ENCODE peak calls at places on chromosomes 5 and 9, in four cellular contexts. D is GM23338, B is MM.1S, X is HL-60. N is an unnamed sample.

GRCh38 chr9:93996863-93997262 is 41.7 kb upstream of the BARX1 start:
- DNase-seq in D (peak), B (no peak), X (no peak), N (no peak)

GRCh38 chr5:172452398-172453205 is 1.7 kb downstream of the SH3PXD2B start:
- DNase-seq in D (no peak), B (no peak), X (no peak), N (peak)

GRCh38 chr9:73683862-73684591 is 532.4 kb downstream of the ANXA1 start:
- DNase-seq in D (peak), B (peak), X (no peak), N (peak)

GRCh38 chr5:78586251-78586650 is 62.3 kb downstream of the LHFPL2 start:
- DNase-seq in D (no peak), B (no peak), X (peak), N (no peak)

GRCh38 chr5:141778211-141778610 is 96.2 kb upstream of the ARAP3 start:
- DNase-seq in D (peak), B (no peak), X (no peak), N (peak)

GRCh38 chr9:93114169-93114983 is 18.4 kb downstream of the CARD19 start:
- DNase-seq in D (no peak), B (no peak), X (peak), N (no peak)

GRCh38 chr9:122186301-122186700 is 26.6 kb downstream of the MORN5 start:
- DNase-seq in D (peak), B (no peak), X (no peak), N (no peak)

GRCh38 chr9:31137151-31137849 is 1247.1 kb upstream of the ACO1 start:
- DNase-seq in D (no peak), B (no peak), X (no peak), N (peak)

GRCh38 chr5:62547929-62548678 is 30.5 kb upstream of the LRRC70 start:
- DNase-seq in D (no peak), B (no peak), X (no peak), N (no peak)

GRCh38 chr9:121963542-121963995 is 129.5 kb downstream of the TTLL11 start:
- DNase-seq in D (no peak), B (no peak), X (no peak), N (peak)

GRCh38 chr9:109381011-109381729 is 60.3 kb upstream of the EPB41L4B start:
- DNase-seq in D (no peak), B (no peak), X (no peak), N (no peak)

GRCh38 chr5:168324864-168325615 is 33.6 kb downstream of the WWC1 start:
- DNase-seq in D (no peak), B (no peak), X (no peak), N (peak)

GRCh38 chr5:134224905-134225779 is 731 bp downstream of the PPP2CA start:
- DNase-seq in D (peak), B (peak), X (peak), N (peak)

GRCh38 chr5:51383494-51384081 is 340 bp downstream of the ISL1 start:
- DNase-seq in D (no peak), B (no peak), X (no peak), N (no peak)

GRCh38 chr9:34197756-34198711 is 19.2 kb downstream of the UBAP1 start:
- DNase-seq in D (peak), B (no peak), X (peak), N (no peak)

GRCh38 chr9:81649475-81649874 is 39.9 kb downstream of the TLE1 start:
- DNase-seq in D (peak), B (no peak), X (no peak), N (no peak)

GRCh38 chr9:78676009-78676408 is 379.1 kb downstream of the PSAT1 start:
- DNase-seq in D (no peak), B (no peak), X (no peak), N (no peak)

GRCh38 chr9:96868709-96869108 is 14.4 kb upstream of the ZNF782 start:
- DNase-seq in D (no peak), B (no peak), X (no peak), N (peak)

GRCh38 chr5:178772351-178772750 is 41.9 kb upstream of the ZNF354A start:
- DNase-seq in D (no peak), B (no peak), X (no peak), N (no peak)

GRCh38 chr5:178074266-178074952 is 38.9 kb upstream of the N4BP3 start:
- DNase-seq in D (no peak), B (peak), X (no peak), N (peak)

GRCh38 chr5:73783823-73784222 is 157.8 kb downstream of the ARHGEF28 start:
- DNase-seq in D (no peak), B (peak), X (no peak), N (no peak)

GRCh38 chr5:42001673-42002072 is 76.6 kb downstream of the FBXO4 start:
- DNase-seq in D (peak), B (no peak), X (no peak), N (no peak)

DNA sequence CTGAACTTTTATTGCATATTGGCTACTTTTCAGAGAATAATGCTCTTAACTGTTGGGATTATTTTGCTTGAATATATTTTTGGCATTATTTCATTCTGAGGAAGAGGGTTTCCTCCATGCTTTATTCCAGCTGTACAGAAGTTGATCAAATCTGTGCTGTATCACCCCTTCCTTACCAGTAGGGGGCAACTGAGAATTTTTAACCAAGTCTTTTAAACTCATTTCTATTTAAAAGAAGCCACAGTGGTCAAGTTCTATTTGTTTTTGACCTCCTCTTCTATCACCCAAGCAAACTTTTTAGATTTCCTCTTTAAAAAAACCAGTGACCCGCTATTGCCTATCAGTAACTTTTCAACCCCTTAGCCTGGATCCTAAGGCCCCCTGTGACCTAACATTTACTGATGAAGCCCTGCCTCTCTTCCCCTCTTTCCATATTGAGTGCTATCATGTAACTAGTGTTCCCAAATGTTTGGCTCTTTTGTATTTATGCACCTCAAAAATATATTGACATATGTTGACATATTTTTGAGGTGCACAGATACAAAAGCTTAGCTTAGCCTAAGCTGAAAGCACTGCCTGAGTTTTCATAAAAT is 80.6 kb downstream of the FBXO4 start:
- DNase-seq in D (peak), B (peak), X (no peak), N (no peak)
- TF ChIP-seq CTCF in D (peak), B (peak), X (peak), N (peak)

GRCh38 chr9:82808478-82808877 is 254.5 kb downstream of the RASEF start:
- DNase-seq in D (peak), B (no peak), X (no peak), N (no peak)

GRCh38 chr9:82810902-82811301 is 252.0 kb downstream of the RASEF start:
- DNase-seq in D (peak), B (no peak), X (no peak), N (peak)

GRCh38 chr9:82799300-82799699 is 263.6 kb downstream of the RASEF start:
- DNase-seq in D (no peak), B (no peak), X (no peak), N (no peak)

GRCh38 chr9:82805027-82805426 is 257.9 kb downstream of the RASEF start:
- DNase-seq in D (peak), B (no peak), X (no peak), N (no peak)
- TF ChIP-seq CTCF in D (peak), B (no peak), X (no peak), N (no peak)

GRCh38 chr9:12699529-12699928 is 6.3 kb downstream of the TYRP1 start:
- DNase-seq in D (peak), B (no peak), X (no peak), N (no peak)
- TF ChIP-seq CTCF in D (peak), B (no peak), X (no peak), N (no peak)

GRCh38 chr5:75054110-75054930 is 2.0 kb upstream of the GCNT4 start:
- DNase-seq in D (peak), B (no peak), X (no peak), N (peak)

GRCh38 chr5:75051217-75051751 is 1.1 kb downstream of the GCNT4 start:
- DNase-seq in D (peak), B (no peak), X (no peak), N (peak)

GRCh38 chr5:75052461-75053285 is at the start of gene GCNT4:
- DNase-seq in D (peak), B (no peak), X (no peak), N (peak)

GRCh38 chr5:75055727-75056144 is 3.4 kb upstream of the GCNT4 start:
- DNase-seq in D (peak), B (no peak), X (no peak), N (no peak)

GRCh38 chr5:75053286-75054109 is 1.1 kb upstream of the GCNT4 start:
- DNase-seq in D (peak), B (peak), X (peak), N (peak)
- TF ChIP-seq CTCF in D (peak), B (no peak), X (no peak), N (no peak)

GRCh38 chr5:144473650-144474049 is 303.0 kb downstream of the KCTD16 start:
- DNase-seq in D (no peak), B (no peak), X (no peak), N (no peak)

GRCh38 chr5:144469106-144469505 is 298.4 kb downstream of the KCTD16 start:
- DNase-seq in D (no peak), B (no peak), X (no peak), N (no peak)

GRCh38 chr5:144465441-144465840 is 294.8 kb downstream of the KCTD16 start:
- DNase-seq in D (no peak), B (no peak), X (no peak), N (no peak)

GRCh38 chr5:144468542-144468941 is 297.9 kb downstream of the KCTD16 start:
- DNase-seq in D (no peak), B (no peak), X (no peak), N (no peak)

GRCh38 chr5:144467795-144468194 is 297.1 kb downstream of the KCTD16 start:
- DNase-seq in D (peak), B (no peak), X (peak), N (peak)
- TF ChIP-seq CTCF in D (peak), B (peak), X (no peak), N (no peak)

GRCh38 chr5:66796306-66797292 is 200.4 kb downstream of the MAST4 start:
- DNase-seq in D (peak), B (no peak), X (no peak), N (peak)
- TF ChIP-seq CTCF in D (peak), B (no peak), X (no peak), N (no peak)

GRCh38 chr5:96595300-96596090 is 66.7 kb upstream of the CAST start:
- DNase-seq in D (peak), B (no peak), X (no peak), N (peak)
- TF ChIP-seq CTCF in D (peak), B (peak), X (no peak), N (peak)

GRCh38 chr5:343461-344401 is 22.2 kb downstream of the AHRR start:
- DNase-seq in D (peak), B (peak), X (peak), N (peak)
- TF ChIP-seq CTCF in D (no peak), B (no peak), X (no peak), N (no peak)

GRCh38 chr9:95389373-95389772 is 71.9 kb upstream of the FANCC start:
- DNase-seq in D (no peak), B (no peak), X (no peak), N (no peak)
- TF ChIP-seq CTCF in D (no peak), B (no peak), X (no peak), N (no peak)